ENCODE peak calls at places on chromosomes 7 and 10, in six cellular contexts. H is adrenal gland, C is gastrocnemius medialis, B is IMR-90, Y is A549, T is ovary. K is an unnamed sample.

GRCh38 chr10:27611209-27611608 is 107.1 kb downstream of the RAB18 start:
- DNase-seq in H (no peak), T (no peak), Y (no peak), C (no peak), B (peak; percentile 85), K (no peak)

GRCh38 chr7:134547738-134548054 is 1.2 kb upstream of the AKR1B15 start:
- DNase-seq in Y (peak; percentile 97), T (peak; percentile 61), H (peak; percentile 84), B (peak; percentile 74), C (peak; percentile 77), K (peak; percentile 27)

GRCh38 chr10:73076361-73077183 is 20.1 kb downstream of the P4HA1 start:
- DNase-seq in C (peak; percentile 66), H (peak; percentile 82), Y (no peak), B (peak; percentile 85), T (peak; percentile 80), K (no peak)

GRCh38 chr10:72086466-72087391 is 1.6 kb downstream of the SPOCK2 start:
- DNase-seq in Y (no peak), H (peak; percentile 87), C (no peak), T (no peak), B (peak; percentile 19), K (peak; percentile 68)

GRCh38 chr10:30751678-30752331 is 122.3 kb upstream of the LYZL2 start:
- DNase-seq in Y (peak; percentile 77), B (peak; percentile 75), H (no peak), T (peak; percentile 54), C (peak; percentile 50), K (peak; percentile 61)

GRCh38 chr7:7219216-7219615 is 36.9 kb downstream of the C1GALT1 start:
- DNase-seq in Y (no peak), C (no peak), H (no peak), B (no peak), T (no peak), K (no peak)

GRCh38 chr10:71842424-71842823 is 8.6 kb downstream of the PSAP start:
- DNase-seq in B (no peak), T (no peak), H (no peak), C (no peak), Y (no peak), K (no peak)

GRCh38 chr7:150451833-150452431 is 1.5 kb downstream of the GIMAP8 start:
- DNase-seq in B (no peak), H (peak; percentile 38), C (no peak), Y (no peak), T (no peak), K (no peak)

GRCh38 chr7:31082017-31082416 is 29.9 kb downstream of the ADCYAP1R1 start:
- DNase-seq in B (no peak), T (no peak), Y (no peak), H (no peak), C (no peak), K (no peak)

GRCh38 chr10:102381983-102382382 is 13.5 kb upstream of the NFKB2 start:
- DNase-seq in B (no peak), Y (no peak), H (no peak), T (no peak), C (no peak), K (no peak)

GRCh38 chr7:21617916-21618390 is 75.1 kb downstream of the DNAH11 start:
- DNase-seq in H (peak; percentile 95), B (peak; percentile 60), T (peak; percentile 61), Y (peak; percentile 69), C (peak; percentile 32), K (no peak)

GRCh38 chr10:21505711-21506278 is 19.7 kb downstream of the SKIDA1 start:
- DNase-seq in Y (no peak), H (no peak), C (no peak), T (no peak), B (no peak), K (no peak)

GRCh38 chr10:114545071-114545470 is 113.0 kb downstream of the ABLIM1 start:
- DNase-seq in C (no peak), T (no peak), H (no peak), B (no peak), Y (no peak), K (no peak)

GRCh38 chr7:113100091-113100723 is 13.6 kb upstream of the GPR85 start:
- DNase-seq in C (no peak), Y (no peak), H (peak; percentile 79), B (peak; percentile 44), T (peak; percentile 30), K (no peak)

GRCh38 chr7:148650232-148650858 is 48.4 kb upstream of the CUL1 start:
- DNase-seq in Y (no peak), H (no peak), T (no peak), B (peak; percentile 65), C (no peak), K (no peak)

GRCh38 chr7:34136698-34137097 is 231.4 kb downstream of the BMPER start:
- DNase-seq in T (no peak), Y (no peak), B (no peak), H (no peak), C (no peak), K (no peak)

GRCh38 chr10:44963772-44964633 is 4.4 kb downstream of the RASSF4 start:
- DNase-seq in C (peak; percentile 95), Y (no peak), B (no peak), H (peak; percentile 43), T (peak; percentile 10), K (no peak)

GRCh38 chr10:45550903-45551302 is 121.7 kb downstream of the ZFAND4 start:
- DNase-seq in B (peak; percentile 10), Y (no peak), T (no peak), H (no peak), C (no peak), K (no peak)

GRCh38 chr10:10332786-10333185 is 684.9 kb upstream of the CELF2 start:
- DNase-seq in C (no peak), Y (no peak), T (no peak), H (no peak), B (no peak), K (no peak)

GRCh38 chr10:24723788-24724380 is at the start of gene ARHGAP21:
- DNase-seq in C (peak; percentile 63), H (peak; percentile 75), B (peak; percentile 68), Y (peak; percentile 53), T (peak; percentile 71), K (peak; percentile 39)

GRCh38 chr10:132328738-132329137 is 3.3 kb upstream of the LRRC27 start:
- DNase-seq in Y (no peak), T (no peak), H (no peak), B (no peak), C (no peak), K (no peak)

GRCh38 chr7:106795877-106796231 is 69.2 kb upstream of the PIK3CG start:
- DNase-seq in T (no peak), C (no peak), B (no peak), Y (no peak), H (no peak), K (no peak)
- TF ChIP-seq POLR2A in T (no peak), C (no peak), B (no peak), Y (no peak), H (no peak), K (no peak)

DNA sequence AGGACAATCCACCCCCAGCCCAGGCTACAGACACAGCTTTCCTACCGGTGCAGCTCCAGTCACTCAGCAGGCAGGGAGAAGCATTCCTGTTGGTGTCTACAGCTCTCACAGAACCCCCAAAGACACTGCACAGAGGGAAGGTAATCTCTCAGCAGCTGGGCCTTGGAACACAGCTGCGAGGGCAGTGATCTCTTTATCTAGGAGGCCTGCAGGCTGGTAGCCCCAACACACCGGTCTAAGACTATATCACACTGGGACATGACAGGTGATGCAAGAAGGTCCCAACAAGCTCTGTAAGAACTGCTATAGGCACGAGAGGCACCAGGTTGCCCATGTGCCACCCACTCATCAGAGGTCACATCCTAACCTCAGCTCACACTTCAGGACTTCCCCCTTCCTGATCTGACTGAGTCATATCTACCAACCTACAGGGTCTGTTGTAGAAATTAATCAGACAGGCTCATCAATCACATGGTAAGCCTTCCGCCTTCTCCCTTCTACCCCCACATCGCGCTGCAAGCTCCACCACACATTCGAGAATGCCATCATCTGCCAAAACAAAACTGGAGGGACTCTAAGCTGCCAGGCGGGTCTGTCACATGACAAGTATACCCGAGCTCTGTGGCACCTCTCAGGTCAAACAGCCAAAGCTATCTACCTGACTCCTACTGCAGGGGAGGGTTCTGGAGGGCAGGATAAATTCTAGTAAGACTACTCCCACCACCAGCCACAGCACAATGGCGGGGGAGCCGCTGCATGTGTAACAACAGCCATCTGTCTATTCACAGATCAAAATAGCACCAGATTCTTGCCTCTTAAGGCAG is 26.1 kb downstream of the FAM53B start:
- DNase-seq in B (no peak), C (no peak), H (peak; percentile 63), T (no peak), Y (no peak), K (peak; percentile 48)
- TF ChIP-seq POLR2A in B (no peak), C (no peak), H (no peak), T (no peak), Y (no peak), K (no peak)

GRCh38 chr7:6026917-6027316 is 4.3 kb upstream of the ANKRD61 start:
- DNase-seq in H (no peak), B (no peak), Y (no peak), C (no peak), T (no peak), K (no peak)

GRCh38 chr7:6023974-6024435 is 7.2 kb upstream of the ANKRD61 start:
- DNase-seq in B (no peak), C (no peak), H (no peak), T (no peak), Y (no peak), K (no peak)

GRCh38 chr7:6026011-6026819 is 5.0 kb upstream of the ANKRD61 start:
- DNase-seq in Y (peak; percentile 74), H (peak; percentile 71), C (peak; percentile 77), T (no peak), B (peak; percentile 20), K (peak; percentile 53)

GRCh38 chr7:6027806-6028365 is 3.3 kb upstream of the ANKRD61 start:
- DNase-seq in C (no peak), H (no peak), Y (no peak), B (no peak), T (no peak), K (no peak)

DNA sequence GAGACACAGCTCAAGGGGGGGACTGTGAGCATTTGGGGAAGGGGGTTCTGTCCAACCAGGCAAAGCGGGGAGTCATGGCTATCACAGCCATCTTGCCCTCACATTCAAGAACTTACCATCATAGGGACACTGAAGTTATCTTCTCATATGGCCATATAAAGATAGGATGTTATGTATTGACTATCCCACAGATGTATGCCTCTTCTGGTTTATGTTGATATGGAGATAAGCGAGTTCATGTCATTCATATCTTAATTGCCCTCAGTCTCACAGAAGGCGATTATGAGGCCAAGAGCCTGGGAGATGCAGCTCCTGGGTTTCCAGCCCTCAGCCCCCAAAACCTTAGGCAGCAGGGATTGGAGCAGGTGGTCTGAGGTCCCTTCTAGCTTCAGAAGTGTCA is 8.5 kb upstream of the ANKRD61 start:
- DNase-seq in Y (no peak), T (no peak), H (no peak), B (no peak), C (no peak), K (no peak)
- TF ChIP-seq POLR2A in Y (no peak), T (no peak), H (no peak), B (no peak), C (no peak), K (no peak)

GRCh38 chr10:43408331-43408709 is 666 bp downstream of the HNRNPF start:
- DNase-seq in H (no peak), Y (no peak), T (no peak), B (no peak), C (no peak), K (no peak)

GRCh38 chr10:43409385-43410109 is 561 bp upstream of the HNRNPF start:
- DNase-seq in C (no peak), Y (no peak), H (peak; percentile 68), T (no peak), B (no peak), K (no peak)

GRCh38 chr10:43410345-43410744 is 1.4 kb upstream of the HNRNPF start:
- DNase-seq in Y (no peak), B (no peak), H (no peak), C (no peak), T (no peak), K (no peak)

GRCh38 chr10:43407576-43408330 is 1.2 kb downstream of the HNRNPF start:
- DNase-seq in C (peak; percentile 91), H (peak; percentile 96), Y (peak; percentile 78), B (peak; percentile 89), T (peak; percentile 92), K (peak; percentile 78)

GRCh38 chr10:43408710-43409384 is at the start of gene HNRNPF:
- DNase-seq in H (peak; percentile 96), T (peak; percentile 95), B (peak; percentile 93), C (peak; percentile 85), Y (peak; percentile 81), K (peak; percentile 80)
- TF ChIP-seq POLR2A in H (peak; percentile 92), T (peak; percentile 99), B (peak; percentile 92), C (peak; percentile 98), Y (peak; percentile 41), K (peak; percentile 51)